ENCODE peak calls at places on chromosome 21, in nine cellular contexts. One of them, this sample, is unnamed.

GRCh38 chr21:43961382-43961909 is 50.7 kb upstream of the TRAPPC10 start:
- DNase-seq in AG09309: no peak
- DNase-seq in midbrain: no peak
- DNase-seq in endodermal cell: no peak
- DNase-seq in activated CD4-positive, CD25-positive, alpha-beta regulatory T cell treated with anti-CD3 and anti-CD28 coated beads, Interleukin-2, amount 50 U/mL, for 72 hours: no peak
- DNase-seq in stimulated activated CD4-positive, alpha-beta T cell treated with anti-CD3 and anti-CD28 coated beads, Interleukin-12 subunit alpha, Interleukin-12 subunit beta, amount 100 ng/mL, for 4 hours: no peak
- DNase-seq in GM12892: no peak
- DNase-seq in Calu3: no peak
- DNase-seq in NCI-H226: no peak
- DNase-seq in this sample: no peak

GRCh38 chr21:45541221-45542039 is 810 bp downstream of the SLC19A1 start:
- DNase-seq in AG09309: no peak
- DNase-seq in midbrain: peak
- DNase-seq in endodermal cell: peak
- DNase-seq in activated CD4-positive, CD25-positive, alpha-beta regulatory T cell treated with anti-CD3 and anti-CD28 coated beads, Interleukin-2, amount 50 U/mL, for 72 hours: peak
- DNase-seq in stimulated activated CD4-positive, alpha-beta T cell treated with anti-CD3 and anti-CD28 coated beads, Interleukin-12 subunit alpha, Interleukin-12 subunit beta, amount 100 ng/mL, for 4 hours: peak
- DNase-seq in GM12892: peak
- DNase-seq in Calu3: peak
- DNase-seq in NCI-H226: peak
- DNase-seq in this sample: peak

GRCh38 chr21:34526618-34527290 is 14.7 kb upstream of the KCNE1 start:
- DNase-seq in AG09309: peak
- DNase-seq in midbrain: peak
- DNase-seq in endodermal cell: peak
- DNase-seq in activated CD4-positive, CD25-positive, alpha-beta regulatory T cell treated with anti-CD3 and anti-CD28 coated beads, Interleukin-2, amount 50 U/mL, for 72 hours: no peak
- DNase-seq in stimulated activated CD4-positive, alpha-beta T cell treated with anti-CD3 and anti-CD28 coated beads, Interleukin-12 subunit alpha, Interleukin-12 subunit beta, amount 100 ng/mL, for 4 hours: peak
- DNase-seq in GM12892: no peak
- DNase-seq in Calu3: peak
- DNase-seq in NCI-H226: peak
- DNase-seq in this sample: peak

GRCh38 chr21:37496972-37497371 is 130.4 kb downstream of the DYRK1A start:
- DNase-seq in AG09309: no peak
- DNase-seq in midbrain: no peak
- DNase-seq in endodermal cell: no peak
- DNase-seq in activated CD4-positive, CD25-positive, alpha-beta regulatory T cell treated with anti-CD3 and anti-CD28 coated beads, Interleukin-2, amount 50 U/mL, for 72 hours: no peak
- DNase-seq in stimulated activated CD4-positive, alpha-beta T cell treated with anti-CD3 and anti-CD28 coated beads, Interleukin-12 subunit alpha, Interleukin-12 subunit beta, amount 100 ng/mL, for 4 hours: no peak
- DNase-seq in GM12892: no peak
- DNase-seq in Calu3: no peak
- DNase-seq in NCI-H226: no peak
- DNase-seq in this sample: no peak

GRCh38 chr21:44300262-44300959 is 558 bp downstream of the PFKL start:
- DNase-seq in AG09309: no peak
- DNase-seq in midbrain: peak
- DNase-seq in endodermal cell: peak
- DNase-seq in activated CD4-positive, CD25-positive, alpha-beta regulatory T cell treated with anti-CD3 and anti-CD28 coated beads, Interleukin-2, amount 50 U/mL, for 72 hours: peak
- DNase-seq in stimulated activated CD4-positive, alpha-beta T cell treated with anti-CD3 and anti-CD28 coated beads, Interleukin-12 subunit alpha, Interleukin-12 subunit beta, amount 100 ng/mL, for 4 hours: peak
- DNase-seq in GM12892: peak
- DNase-seq in Calu3: peak
- DNase-seq in NCI-H226: peak
- DNase-seq in this sample: peak

GRCh38 chr21:44657635-44658183 is at the start of gene KRTAP12-3:
- DNase-seq in AG09309: no peak
- DNase-seq in midbrain: no peak
- DNase-seq in endodermal cell: no peak
- DNase-seq in activated CD4-positive, CD25-positive, alpha-beta regulatory T cell treated with anti-CD3 and anti-CD28 coated beads, Interleukin-2, amount 50 U/mL, for 72 hours: no peak
- DNase-seq in stimulated activated CD4-positive, alpha-beta T cell treated with anti-CD3 and anti-CD28 coated beads, Interleukin-12 subunit alpha, Interleukin-12 subunit beta, amount 100 ng/mL, for 4 hours: no peak
- DNase-seq in GM12892: no peak
- DNase-seq in Calu3: no peak
- DNase-seq in NCI-H226: no peak
- DNase-seq in this sample: no peak

GRCh38 chr21:33026878-33027400 is 1.2 kb downstream of the OLIG2 start:
- DNase-seq in AG09309: no peak
- DNase-seq in midbrain: no peak
- DNase-seq in endodermal cell: peak
- DNase-seq in activated CD4-positive, CD25-positive, alpha-beta regulatory T cell treated with anti-CD3 and anti-CD28 coated beads, Interleukin-2, amount 50 U/mL, for 72 hours: no peak
- DNase-seq in stimulated activated CD4-positive, alpha-beta T cell treated with anti-CD3 and anti-CD28 coated beads, Interleukin-12 subunit alpha, Interleukin-12 subunit beta, amount 100 ng/mL, for 4 hours: no peak
- DNase-seq in GM12892: no peak
- DNase-seq in Calu3: no peak
- DNase-seq in NCI-H226: no peak
- DNase-seq in this sample: no peak

GRCh38 chr21:15539376-15539775 is 190.4 kb upstream of the USP25 start:
- DNase-seq in AG09309: no peak
- DNase-seq in midbrain: no peak
- DNase-seq in endodermal cell: no peak
- DNase-seq in activated CD4-positive, CD25-positive, alpha-beta regulatory T cell treated with anti-CD3 and anti-CD28 coated beads, Interleukin-2, amount 50 U/mL, for 72 hours: no peak
- DNase-seq in stimulated activated CD4-positive, alpha-beta T cell treated with anti-CD3 and anti-CD28 coated beads, Interleukin-12 subunit alpha, Interleukin-12 subunit beta, amount 100 ng/mL, for 4 hours: no peak
- DNase-seq in GM12892: no peak
- DNase-seq in Calu3: no peak
- DNase-seq in NCI-H226: no peak
- DNase-seq in this sample: no peak

GRCh38 chr21:34336756-34337391 is 26.9 kb upstream of the KCNE2 start:
- DNase-seq in AG09309: no peak
- DNase-seq in midbrain: no peak
- DNase-seq in endodermal cell: no peak
- DNase-seq in activated CD4-positive, CD25-positive, alpha-beta regulatory T cell treated with anti-CD3 and anti-CD28 coated beads, Interleukin-2, amount 50 U/mL, for 72 hours: no peak
- DNase-seq in stimulated activated CD4-positive, alpha-beta T cell treated with anti-CD3 and anti-CD28 coated beads, Interleukin-12 subunit alpha, Interleukin-12 subunit beta, amount 100 ng/mL, for 4 hours: no peak
- DNase-seq in GM12892: no peak
- DNase-seq in Calu3: no peak
- DNase-seq in NCI-H226: no peak
- DNase-seq in this sample: no peak

GRCh38 chr21:45972716-45973474 is 8.7 kb upstream of the COL6A1 start:
- DNase-seq in AG09309: no peak
- DNase-seq in midbrain: no peak
- DNase-seq in endodermal cell: peak
- DNase-seq in activated CD4-positive, CD25-positive, alpha-beta regulatory T cell treated with anti-CD3 and anti-CD28 coated beads, Interleukin-2, amount 50 U/mL, for 72 hours: no peak
- DNase-seq in stimulated activated CD4-positive, alpha-beta T cell treated with anti-CD3 and anti-CD28 coated beads, Interleukin-12 subunit alpha, Interleukin-12 subunit beta, amount 100 ng/mL, for 4 hours: no peak
- DNase-seq in GM12892: peak
- DNase-seq in Calu3: no peak
- DNase-seq in NCI-H226: peak
- DNase-seq in this sample: peak

GRCh38 chr21:41770901-41771624 is 4.2 kb upstream of the RIPK4 start:
- DNase-seq in AG09309: no peak
- DNase-seq in midbrain: no peak
- DNase-seq in endodermal cell: peak
- DNase-seq in activated CD4-positive, CD25-positive, alpha-beta regulatory T cell treated with anti-CD3 and anti-CD28 coated beads, Interleukin-2, amount 50 U/mL, for 72 hours: no peak
- DNase-seq in stimulated activated CD4-positive, alpha-beta T cell treated with anti-CD3 and anti-CD28 coated beads, Interleukin-12 subunit alpha, Interleukin-12 subunit beta, amount 100 ng/mL, for 4 hours: no peak
- DNase-seq in GM12892: no peak
- DNase-seq in Calu3: no peak
- DNase-seq in NCI-H226: no peak
- DNase-seq in this sample: no peak

GRCh38 chr21:40841524-40842196 is 5.3 kb downstream of the DSCAM start:
- DNase-seq in AG09309: no peak
- DNase-seq in midbrain: peak
- DNase-seq in endodermal cell: peak
- DNase-seq in activated CD4-positive, CD25-positive, alpha-beta regulatory T cell treated with anti-CD3 and anti-CD28 coated beads, Interleukin-2, amount 50 U/mL, for 72 hours: no peak
- DNase-seq in stimulated activated CD4-positive, alpha-beta T cell treated with anti-CD3 and anti-CD28 coated beads, Interleukin-12 subunit alpha, Interleukin-12 subunit beta, amount 100 ng/mL, for 4 hours: no peak
- DNase-seq in GM12892: no peak
- DNase-seq in Calu3: no peak
- DNase-seq in NCI-H226: no peak
- DNase-seq in this sample: peak

GRCh38 chr21:45004481-45005263 is 64.8 kb downstream of the SLX9 start:
- DNase-seq in AG09309: no peak
- DNase-seq in midbrain: no peak
- DNase-seq in endodermal cell: no peak
- DNase-seq in activated CD4-positive, CD25-positive, alpha-beta regulatory T cell treated with anti-CD3 and anti-CD28 coated beads, Interleukin-2, amount 50 U/mL, for 72 hours: no peak
- DNase-seq in stimulated activated CD4-positive, alpha-beta T cell treated with anti-CD3 and anti-CD28 coated beads, Interleukin-12 subunit alpha, Interleukin-12 subunit beta, amount 100 ng/mL, for 4 hours: no peak
- DNase-seq in GM12892: no peak
- DNase-seq in Calu3: no peak
- DNase-seq in NCI-H226: peak
- DNase-seq in this sample: peak

GRCh38 chr21:34345091-34345871 is 18.5 kb upstream of the KCNE2 start:
- DNase-seq in AG09309: no peak
- DNase-seq in midbrain: no peak
- DNase-seq in endodermal cell: no peak
- DNase-seq in activated CD4-positive, CD25-positive, alpha-beta regulatory T cell treated with anti-CD3 and anti-CD28 coated beads, Interleukin-2, amount 50 U/mL, for 72 hours: no peak
- DNase-seq in stimulated activated CD4-positive, alpha-beta T cell treated with anti-CD3 and anti-CD28 coated beads, Interleukin-12 subunit alpha, Interleukin-12 subunit beta, amount 100 ng/mL, for 4 hours: no peak
- DNase-seq in GM12892: no peak
- DNase-seq in Calu3: no peak
- DNase-seq in NCI-H226: peak
- DNase-seq in this sample: no peak

GRCh38 chr21:37348664-37349063 is 17.9 kb upstream of the DYRK1A start:
- DNase-seq in AG09309: no peak
- DNase-seq in midbrain: no peak
- DNase-seq in endodermal cell: no peak
- DNase-seq in activated CD4-positive, CD25-positive, alpha-beta regulatory T cell treated with anti-CD3 and anti-CD28 coated beads, Interleukin-2, amount 50 U/mL, for 72 hours: no peak
- DNase-seq in stimulated activated CD4-positive, alpha-beta T cell treated with anti-CD3 and anti-CD28 coated beads, Interleukin-12 subunit alpha, Interleukin-12 subunit beta, amount 100 ng/mL, for 4 hours: no peak
- DNase-seq in GM12892: no peak
- DNase-seq in Calu3: no peak
- DNase-seq in NCI-H226: no peak
- DNase-seq in this sample: no peak

GRCh38 chr21:15333943-15334342 is 269.1 kb upstream of the NRIP1 start:
- DNase-seq in AG09309: no peak
- DNase-seq in midbrain: no peak
- DNase-seq in endodermal cell: no peak
- DNase-seq in activated CD4-positive, CD25-positive, alpha-beta regulatory T cell treated with anti-CD3 and anti-CD28 coated beads, Interleukin-2, amount 50 U/mL, for 72 hours: no peak
- DNase-seq in stimulated activated CD4-positive, alpha-beta T cell treated with anti-CD3 and anti-CD28 coated beads, Interleukin-12 subunit alpha, Interleukin-12 subunit beta, amount 100 ng/mL, for 4 hours: no peak
- DNase-seq in GM12892: no peak
- DNase-seq in Calu3: no peak
- DNase-seq in NCI-H226: no peak
- DNase-seq in this sample: no peak

GRCh38 chr21:45562401-45562800 is 20.2 kb upstream of the SLC19A1 start:
- DNase-seq in AG09309: no peak
- DNase-seq in midbrain: no peak
- DNase-seq in endodermal cell: peak
- DNase-seq in activated CD4-positive, CD25-positive, alpha-beta regulatory T cell treated with anti-CD3 and anti-CD28 coated beads, Interleukin-2, amount 50 U/mL, for 72 hours: no peak
- DNase-seq in stimulated activated CD4-positive, alpha-beta T cell treated with anti-CD3 and anti-CD28 coated beads, Interleukin-12 subunit alpha, Interleukin-12 subunit beta, amount 100 ng/mL, for 4 hours: no peak
- DNase-seq in GM12892: no peak
- DNase-seq in Calu3: no peak
- DNase-seq in NCI-H226: no peak
- DNase-seq in this sample: no peak

GRCh38 chr21:41673596-41674335 is 93.1 kb downstream of the RIPK4 start:
- DNase-seq in AG09309: no peak
- DNase-seq in midbrain: no peak
- DNase-seq in endodermal cell: no peak
- DNase-seq in activated CD4-positive, CD25-positive, alpha-beta regulatory T cell treated with anti-CD3 and anti-CD28 coated beads, Interleukin-2, amount 50 U/mL, for 72 hours: no peak
- DNase-seq in stimulated activated CD4-positive, alpha-beta T cell treated with anti-CD3 and anti-CD28 coated beads, Interleukin-12 subunit alpha, Interleukin-12 subunit beta, amount 100 ng/mL, for 4 hours: no peak
- DNase-seq in GM12892: no peak
- DNase-seq in Calu3: no peak
- DNase-seq in NCI-H226: no peak
- DNase-seq in this sample: peak

GRCh38 chr21:26041441-26042180 is 129.0 kb downstream of the APP start:
- DNase-seq in AG09309: peak
- DNase-seq in midbrain: no peak
- DNase-seq in endodermal cell: no peak
- DNase-seq in activated CD4-positive, CD25-positive, alpha-beta regulatory T cell treated with anti-CD3 and anti-CD28 coated beads, Interleukin-2, amount 50 U/mL, for 72 hours: no peak
- DNase-seq in stimulated activated CD4-positive, alpha-beta T cell treated with anti-CD3 and anti-CD28 coated beads, Interleukin-12 subunit alpha, Interleukin-12 subunit beta, amount 100 ng/mL, for 4 hours: no peak
- DNase-seq in GM12892: no peak
- DNase-seq in Calu3: no peak
- DNase-seq in NCI-H226: no peak
- DNase-seq in this sample: no peak

GRCh38 chr21:45418301-45419071 is 13.5 kb downstream of the COL18A1 start:
- DNase-seq in AG09309: no peak
- DNase-seq in midbrain: no peak
- DNase-seq in endodermal cell: peak
- DNase-seq in activated CD4-positive, CD25-positive, alpha-beta regulatory T cell treated with anti-CD3 and anti-CD28 coated beads, Interleukin-2, amount 50 U/mL, for 72 hours: no peak
- DNase-seq in stimulated activated CD4-positive, alpha-beta T cell treated with anti-CD3 and anti-CD28 coated beads, Interleukin-12 subunit alpha, Interleukin-12 subunit beta, amount 100 ng/mL, for 4 hours: no peak
- DNase-seq in GM12892: no peak
- DNase-seq in Calu3: no peak
- DNase-seq in NCI-H226: no peak
- DNase-seq in this sample: peak

GRCh38 chr21:24093032-24093431 is 1514.2 kb downstream of the MRPL39 start:
- DNase-seq in AG09309: no peak
- DNase-seq in midbrain: no peak
- DNase-seq in endodermal cell: no peak
- DNase-seq in activated CD4-positive, CD25-positive, alpha-beta regulatory T cell treated with anti-CD3 and anti-CD28 coated beads, Interleukin-2, amount 50 U/mL, for 72 hours: no peak
- DNase-seq in stimulated activated CD4-positive, alpha-beta T cell treated with anti-CD3 and anti-CD28 coated beads, Interleukin-12 subunit alpha, Interleukin-12 subunit beta, amount 100 ng/mL, for 4 hours: no peak
- DNase-seq in GM12892: no peak
- DNase-seq in Calu3: no peak
- DNase-seq in NCI-H226: no peak
- DNase-seq in this sample: no peak

GRCh38 chr21:42056468-42056867 is 14.6 kb upstream of the UMODL1 start:
- DNase-seq in AG09309: no peak
- DNase-seq in midbrain: no peak
- DNase-seq in endodermal cell: no peak
- DNase-seq in activated CD4-positive, CD25-positive, alpha-beta regulatory T cell treated with anti-CD3 and anti-CD28 coated beads, Interleukin-2, amount 50 U/mL, for 72 hours: no peak
- DNase-seq in stimulated activated CD4-positive, alpha-beta T cell treated with anti-CD3 and anti-CD28 coated beads, Interleukin-12 subunit alpha, Interleukin-12 subunit beta, amount 100 ng/mL, for 4 hours: no peak
- DNase-seq in GM12892: no peak
- DNase-seq in Calu3: no peak
- DNase-seq in NCI-H226: no peak
- DNase-seq in this sample: peak

GRCh38 chr21:27954806-27955205 is 987.9 kb upstream of the ADAMTS5 start:
- DNase-seq in AG09309: peak
- DNase-seq in midbrain: no peak
- DNase-seq in endodermal cell: no peak
- DNase-seq in activated CD4-positive, CD25-positive, alpha-beta regulatory T cell treated with anti-CD3 and anti-CD28 coated beads, Interleukin-2, amount 50 U/mL, for 72 hours: no peak
- DNase-seq in stimulated activated CD4-positive, alpha-beta T cell treated with anti-CD3 and anti-CD28 coated beads, Interleukin-12 subunit alpha, Interleukin-12 subunit beta, amount 100 ng/mL, for 4 hours: no peak
- DNase-seq in GM12892: no peak
- DNase-seq in Calu3: no peak
- DNase-seq in NCI-H226: no peak
- DNase-seq in this sample: no peak

GRCh38 chr21:26179501-26179900 is 8.9 kb upstream of the APP start:
- DNase-seq in AG09309: no peak
- DNase-seq in midbrain: no peak
- DNase-seq in endodermal cell: no peak
- DNase-seq in activated CD4-positive, CD25-positive, alpha-beta regulatory T cell treated with anti-CD3 and anti-CD28 coated beads, Interleukin-2, amount 50 U/mL, for 72 hours: no peak
- DNase-seq in stimulated activated CD4-positive, alpha-beta T cell treated with anti-CD3 and anti-CD28 coated beads, Interleukin-12 subunit alpha, Interleukin-12 subunit beta, amount 100 ng/mL, for 4 hours: no peak
- DNase-seq in GM12892: no peak
- DNase-seq in Calu3: no peak
- DNase-seq in NCI-H226: no peak
- DNase-seq in this sample: no peak

GRCh38 chr21:41112740-41113692 is 54.9 kb upstream of the BACE2 start:
- DNase-seq in AG09309: peak
- DNase-seq in midbrain: peak
- DNase-seq in endodermal cell: peak
- DNase-seq in activated CD4-positive, CD25-positive, alpha-beta regulatory T cell treated with anti-CD3 and anti-CD28 coated beads, Interleukin-2, amount 50 U/mL, for 72 hours: no peak
- DNase-seq in stimulated activated CD4-positive, alpha-beta T cell treated with anti-CD3 and anti-CD28 coated beads, Interleukin-12 subunit alpha, Interleukin-12 subunit beta, amount 100 ng/mL, for 4 hours: no peak
- DNase-seq in GM12892: no peak
- DNase-seq in Calu3: no peak
- DNase-seq in NCI-H226: peak
- DNase-seq in this sample: no peak

GRCh38 chr21:44440241-44441040 is 14.9 kb upstream of the LRRC3 start:
- DNase-seq in AG09309: no peak
- DNase-seq in midbrain: no peak
- DNase-seq in endodermal cell: no peak
- DNase-seq in activated CD4-positive, CD25-positive, alpha-beta regulatory T cell treated with anti-CD3 and anti-CD28 coated beads, Interleukin-2, amount 50 U/mL, for 72 hours: no peak
- DNase-seq in stimulated activated CD4-positive, alpha-beta T cell treated with anti-CD3 and anti-CD28 coated beads, Interleukin-12 subunit alpha, Interleukin-12 subunit beta, amount 100 ng/mL, for 4 hours: no peak
- DNase-seq in GM12892: no peak
- DNase-seq in Calu3: no peak
- DNase-seq in NCI-H226: no peak
- DNase-seq in this sample: no peak